ENCODE peak calls at places on chromosomes 12 and 14, in seven cellular contexts. One of them, this sample, is unnamed.
A peak's percentile ranks its signal among the peaks of the same experiment; 100 is the strongest.

GRCh38 chr12:4439736-4440135 is 5.9 kb downstream of the FGF6 start:
- DNase-seq in WTC11: no peak
- DNase-seq in iris pigment epithelial cell: no peak
- DNase-seq in HL-60: no peak
- DNase-seq in omental fat pad: no peak
- DNase-seq in hepatocyte: no peak
- DNase-seq in activated CD4-positive, alpha-beta T cell treated with anti-CD3 and anti-CD28 coated beads for 36 hours: no peak
- DNase-seq in this sample: no peak

GRCh38 chr14:70754989-70755388 is 54.3 kb downstream of the MAP3K9 start:
- DNase-seq in activated CD4-positive, alpha-beta T cell treated with anti-CD3 and anti-CD28 coated beads for 36 hours: no peak
- DNase-seq in hepatocyte: no peak
- DNase-seq in iris pigment epithelial cell: peak; percentile 39
- DNase-seq in omental fat pad: no peak
- DNase-seq in HL-60: no peak
- DNase-seq in WTC11: no peak
- DNase-seq in this sample: no peak

GRCh38 chr12:71746983-71747611 is 7.6 kb upstream of the RAB21 start:
- DNase-seq in omental fat pad: no peak
- DNase-seq in activated CD4-positive, alpha-beta T cell treated with anti-CD3 and anti-CD28 coated beads for 36 hours: peak; percentile 62
- DNase-seq in iris pigment epithelial cell: peak; percentile 73
- DNase-seq in hepatocyte: peak; percentile 73
- DNase-seq in WTC11: peak; percentile 19
- DNase-seq in HL-60: no peak
- DNase-seq in this sample: peak; percentile 32

GRCh38 chr14:67977468-67978034 is 158.0 kb downstream of the RAD51B start:
- DNase-seq in hepatocyte: no peak
- DNase-seq in activated CD4-positive, alpha-beta T cell treated with anti-CD3 and anti-CD28 coated beads for 36 hours: no peak
- DNase-seq in WTC11: no peak
- DNase-seq in HL-60: no peak
- DNase-seq in omental fat pad: no peak
- DNase-seq in iris pigment epithelial cell: no peak
- DNase-seq in this sample: no peak

GRCh38 chr12:39723831-39724230 is 104.2 kb upstream of the ABCD2 start:
- DNase-seq in hepatocyte: no peak
- DNase-seq in activated CD4-positive, alpha-beta T cell treated with anti-CD3 and anti-CD28 coated beads for 36 hours: peak; percentile 6
- DNase-seq in omental fat pad: no peak
- DNase-seq in iris pigment epithelial cell: peak; percentile 14
- DNase-seq in WTC11: no peak
- DNase-seq in HL-60: no peak
- DNase-seq in this sample: no peak

GRCh38 chr14:63901434-63902085 is 48.8 kb downstream of the SYNE2 start:
- DNase-seq in WTC11: no peak
- DNase-seq in hepatocyte: no peak
- DNase-seq in omental fat pad: no peak
- DNase-seq in activated CD4-positive, alpha-beta T cell treated with anti-CD3 and anti-CD28 coated beads for 36 hours: no peak
- DNase-seq in iris pigment epithelial cell: peak; percentile 87
- DNase-seq in HL-60: peak; percentile 63
- DNase-seq in this sample: no peak

GRCh38 chr12:34292736-34293625 is 270.7 kb downstream of the ALG10 start:
- DNase-seq in omental fat pad: no peak
- DNase-seq in activated CD4-positive, alpha-beta T cell treated with anti-CD3 and anti-CD28 coated beads for 36 hours: peak; percentile 9
- DNase-seq in HL-60: no peak
- DNase-seq in WTC11: no peak
- DNase-seq in hepatocyte: no peak
- DNase-seq in iris pigment epithelial cell: no peak
- DNase-seq in this sample: no peak

GRCh38 chr12:70733385-70733784 is 96.2 kb upstream of the PTPRB start:
- DNase-seq in hepatocyte: peak; percentile 79
- DNase-seq in activated CD4-positive, alpha-beta T cell treated with anti-CD3 and anti-CD28 coated beads for 36 hours: peak; percentile 14
- DNase-seq in HL-60: peak; percentile 29
- DNase-seq in WTC11: no peak
- DNase-seq in iris pigment epithelial cell: peak; percentile 70
- DNase-seq in omental fat pad: no peak
- DNase-seq in this sample: peak; percentile 69

GRCh38 chr12:52291267-52291935 is at the start of gene KRT81:
- DNase-seq in iris pigment epithelial cell: no peak
- DNase-seq in activated CD4-positive, alpha-beta T cell treated with anti-CD3 and anti-CD28 coated beads for 36 hours: no peak
- DNase-seq in HL-60: no peak
- DNase-seq in hepatocyte: no peak
- DNase-seq in omental fat pad: no peak
- DNase-seq in WTC11: no peak
- DNase-seq in this sample: no peak

GRCh38 chr14:92546347-92547053 is 32.9 kb downstream of the RIN3 start:
- DNase-seq in WTC11: no peak
- DNase-seq in HL-60: no peak
- DNase-seq in iris pigment epithelial cell: peak; percentile 53
- DNase-seq in hepatocyte: no peak
- DNase-seq in omental fat pad: no peak
- DNase-seq in activated CD4-positive, alpha-beta T cell treated with anti-CD3 and anti-CD28 coated beads for 36 hours: no peak
- DNase-seq in this sample: no peak

GRCh38 chr12:82870825-82871377 is 184.2 kb downstream of the TMTC2 start:
- DNase-seq in HL-60: no peak
- DNase-seq in iris pigment epithelial cell: no peak
- DNase-seq in WTC11: no peak
- DNase-seq in omental fat pad: no peak
- DNase-seq in hepatocyte: no peak
- DNase-seq in activated CD4-positive, alpha-beta T cell treated with anti-CD3 and anti-CD28 coated beads for 36 hours: no peak
- DNase-seq in this sample: no peak

GRCh38 chr14:68512088-68512487 is 280.8 kb downstream of the ZFP36L1 start:
- DNase-seq in HL-60: no peak
- DNase-seq in WTC11: no peak
- DNase-seq in hepatocyte: no peak
- DNase-seq in iris pigment epithelial cell: no peak
- DNase-seq in activated CD4-positive, alpha-beta T cell treated with anti-CD3 and anti-CD28 coated beads for 36 hours: no peak
- DNase-seq in omental fat pad: no peak
- DNase-seq in this sample: no peak

GRCh38 chr12:6936642-6937480 is 6.8 kb upstream of the RNU7-1 start:
- DNase-seq in hepatocyte: no peak
- DNase-seq in omental fat pad: no peak
- DNase-seq in iris pigment epithelial cell: no peak
- DNase-seq in HL-60: no peak
- DNase-seq in activated CD4-positive, alpha-beta T cell treated with anti-CD3 and anti-CD28 coated beads for 36 hours: peak; percentile 85
- DNase-seq in WTC11: peak; percentile 30
- DNase-seq in this sample: no peak

GRCh38 chr14:86912689-86913088 is 1080.3 kb downstream of the GALC start:
- DNase-seq in omental fat pad: no peak
- DNase-seq in hepatocyte: no peak
- DNase-seq in activated CD4-positive, alpha-beta T cell treated with anti-CD3 and anti-CD28 coated beads for 36 hours: no peak
- DNase-seq in HL-60: no peak
- DNase-seq in WTC11: no peak
- DNase-seq in iris pigment epithelial cell: no peak
- DNase-seq in this sample: no peak

GRCh38 chr12:115468087-115468510 is 784.1 kb upstream of the TBX3 start:
- DNase-seq in WTC11: peak; percentile 26
- DNase-seq in omental fat pad: no peak
- DNase-seq in activated CD4-positive, alpha-beta T cell treated with anti-CD3 and anti-CD28 coated beads for 36 hours: no peak
- DNase-seq in HL-60: no peak
- DNase-seq in hepatocyte: peak; percentile 87
- DNase-seq in iris pigment epithelial cell: no peak
- DNase-seq in this sample: no peak

GRCh38 chr14:31843361-31844091 is 233.6 kb upstream of the ARHGAP5 start:
- DNase-seq in HL-60: no peak
- DNase-seq in WTC11: no peak
- DNase-seq in omental fat pad: no peak
- DNase-seq in iris pigment epithelial cell: peak; percentile 55
- DNase-seq in activated CD4-positive, alpha-beta T cell treated with anti-CD3 and anti-CD28 coated beads for 36 hours: no peak
- DNase-seq in hepatocyte: no peak
- DNase-seq in this sample: no peak

GRCh38 chr12:102876883-102877282 is 40.2 kb downstream of the PAH start:
- DNase-seq in hepatocyte: no peak
- DNase-seq in omental fat pad: no peak
- DNase-seq in iris pigment epithelial cell: no peak
- DNase-seq in WTC11: peak; percentile 65
- DNase-seq in HL-60: no peak
- DNase-seq in activated CD4-positive, alpha-beta T cell treated with anti-CD3 and anti-CD28 coated beads for 36 hours: peak; percentile 22
- DNase-seq in this sample: no peak

GRCh38 chr14:105999361-106000028 is 473.1 kb downstream of the TMEM121 start:
- DNase-seq in HL-60: peak; percentile 64
- DNase-seq in omental fat pad: no peak
- DNase-seq in hepatocyte: peak; percentile 11
- DNase-seq in WTC11: peak; percentile 16
- DNase-seq in activated CD4-positive, alpha-beta T cell treated with anti-CD3 and anti-CD28 coated beads for 36 hours: peak; percentile 98
- DNase-seq in iris pigment epithelial cell: peak; percentile 45
- DNase-seq in this sample: no peak

GRCh38 chr12:96073346-96074336 is 38.3 kb upstream of the LTA4H start:
- DNase-seq in hepatocyte: no peak
- DNase-seq in WTC11: no peak
- DNase-seq in activated CD4-positive, alpha-beta T cell treated with anti-CD3 and anti-CD28 coated beads for 36 hours: no peak
- DNase-seq in HL-60: no peak
- DNase-seq in iris pigment epithelial cell: no peak
- DNase-seq in omental fat pad: no peak
- DNase-seq in this sample: no peak

GRCh38 chr14:104326848-104327247 is 188.5 kb downstream of the KIF26A start:
- DNase-seq in activated CD4-positive, alpha-beta T cell treated with anti-CD3 and anti-CD28 coated beads for 36 hours: no peak
- DNase-seq in hepatocyte: no peak
- DNase-seq in HL-60: no peak
- DNase-seq in omental fat pad: no peak
- DNase-seq in WTC11: no peak
- DNase-seq in iris pigment epithelial cell: no peak
- DNase-seq in this sample: no peak

GRCh38 chr12:58346032-58346632 is 404.8 kb downstream of the ATP23 start:
- DNase-seq in WTC11: no peak
- DNase-seq in iris pigment epithelial cell: peak; percentile 54
- DNase-seq in activated CD4-positive, alpha-beta T cell treated with anti-CD3 and anti-CD28 coated beads for 36 hours: no peak
- DNase-seq in HL-60: peak; percentile 3
- DNase-seq in hepatocyte: peak; percentile 55
- DNase-seq in omental fat pad: no peak
- DNase-seq in this sample: peak; percentile 36

GRCh38 chr12:110689601-110690430 is 901 bp upstream of the HVCN1 start:
- DNase-seq in iris pigment epithelial cell: peak; percentile 38
- DNase-seq in HL-60: no peak
- DNase-seq in activated CD4-positive, alpha-beta T cell treated with anti-CD3 and anti-CD28 coated beads for 36 hours: peak; percentile 64
- DNase-seq in WTC11: no peak
- DNase-seq in omental fat pad: no peak
- DNase-seq in hepatocyte: peak; percentile 39
- DNase-seq in this sample: no peak

GRCh38 chr12:42779186-42779859 is 189.8 kb upstream of the PRICKLE1 start:
- DNase-seq in HL-60: no peak
- DNase-seq in omental fat pad: no peak
- DNase-seq in hepatocyte: no peak
- DNase-seq in activated CD4-positive, alpha-beta T cell treated with anti-CD3 and anti-CD28 coated beads for 36 hours: no peak
- DNase-seq in iris pigment epithelial cell: no peak
- DNase-seq in WTC11: no peak
- DNase-seq in this sample: no peak

GRCh38 chr14:76113691-76114090 is 38.0 kb upstream of the GPATCH2L start:
- DNase-seq in HL-60: no peak
- DNase-seq in WTC11: no peak
- DNase-seq in iris pigment epithelial cell: no peak
- DNase-seq in hepatocyte: no peak
- DNase-seq in activated CD4-positive, alpha-beta T cell treated with anti-CD3 and anti-CD28 coated beads for 36 hours: no peak
- DNase-seq in omental fat pad: no peak
- DNase-seq in this sample: no peak

GRCh38 chr12:48340891-48341290 is 9.8 kb downstream of the ZNF641 start:
- DNase-seq in WTC11: no peak
- DNase-seq in iris pigment epithelial cell: no peak
- DNase-seq in HL-60: no peak
- DNase-seq in omental fat pad: no peak
- DNase-seq in hepatocyte: no peak
- DNase-seq in activated CD4-positive, alpha-beta T cell treated with anti-CD3 and anti-CD28 coated beads for 36 hours: no peak
- DNase-seq in this sample: no peak

GRCh38 chr14:22505751-22506710 is 83.0 kb downstream of the DAD1 start:
- DNase-seq in HL-60: no peak
- DNase-seq in iris pigment epithelial cell: no peak
- DNase-seq in hepatocyte: no peak
- DNase-seq in activated CD4-positive, alpha-beta T cell treated with anti-CD3 and anti-CD28 coated beads for 36 hours: peak; percentile 51
- DNase-seq in omental fat pad: no peak
- DNase-seq in WTC11: no peak
- DNase-seq in this sample: no peak

This sample was measured in HTR-8/SVneo.